ENCODE peak calls at places on chromosomes 7 and 10, in ten cellular contexts. Z is heart right ventricle, R is upper lobe of right lung, O is SJSA1, L is kidney, P is suprapubic skin, A is NB4, I is astrocyte of the spinal cord, E is cardiac muscle cell, F is tibial nerve. U is an unnamed sample.

GRCh38 chr10:69644658-69645295 is 14.7 kb downstream of the FAM241B start:
- DNase-seq in E (peak), P (peak), Z (peak), L (peak), I (peak), A (peak), F (no peak), R (peak), O (peak), U (peak)

GRCh38 chr7:134619627-134620331 is 26.9 kb upstream of the BPGM start:
- DNase-seq in I (peak), Z (no peak), R (no peak), L (no peak), P (no peak), F (no peak), O (peak), E (no peak), A (no peak), U (no peak)

GRCh38 chr10:51063659-51064535 is 10.4 kb upstream of the PRKG1 start:
- DNase-seq in Z (no peak), O (no peak), R (no peak), A (peak), I (peak), E (peak), L (no peak), F (no peak), P (no peak), U (no peak)

GRCh38 chr10:102505462-102506115 is 1.8 kb downstream of the SUFU start:
- DNase-seq in I (no peak), L (no peak), A (no peak), Z (no peak), E (no peak), O (no peak), F (no peak), R (peak), P (no peak), U (no peak)

GRCh38 chr10:71722849-71723248 is 3.3 kb upstream of the C10orf105 start:
- DNase-seq in F (no peak), Z (no peak), R (no peak), P (no peak), I (no peak), E (no peak), L (no peak), O (no peak), A (no peak), U (no peak)

GRCh38 chr10:14564268-14564744 is 210.4 kb downstream of the FAM107B start:
- DNase-seq in F (no peak), E (no peak), L (no peak), R (no peak), A (no peak), O (no peak), I (no peak), Z (no peak), P (no peak), U (no peak)

GRCh38 chr7:69630292-69630691 is 32.0 kb downstream of the AUTS2 start:
- DNase-seq in A (no peak), L (no peak), I (peak), R (no peak), Z (no peak), O (no peak), E (no peak), P (no peak), F (no peak), U (no peak)

GRCh38 chr7:124072603-124073324 is 39.9 kb upstream of the TMEM229A start:
- DNase-seq in E (no peak), O (peak), I (peak), Z (no peak), P (no peak), R (no peak), F (no peak), A (peak), L (no peak), U (no peak)

GRCh38 chr10:89889610-89890009 is 188.2 kb downstream of the KIF20B start:
- DNase-seq in E (no peak), A (no peak), R (no peak), O (no peak), F (no peak), L (no peak), P (no peak), I (no peak), Z (no peak), U (no peak)

GRCh38 chr7:17147409-17147808 is 151.0 kb upstream of the AHR start:
- DNase-seq in E (no peak), I (no peak), A (no peak), F (no peak), P (no peak), R (no peak), L (no peak), Z (no peak), O (no peak), U (no peak)

GRCh38 chr7:140479739-140480084 is 407 bp upstream of the MKRN1 start:
- DNase-seq in I (no peak), Z (no peak), A (no peak), P (no peak), L (no peak), R (no peak), E (no peak), O (no peak), F (no peak), U (no peak)

GRCh38 chr7:145644426-145645154 is 472.0 kb upstream of the CNTNAP2 start:
- DNase-seq in E (no peak), Z (no peak), I (no peak), R (no peak), L (no peak), O (no peak), F (no peak), P (no peak), A (no peak), U (no peak)

GRCh38 chr7:77313086-77313485 is 103.1 kb downstream of the GSAP start:
- DNase-seq in A (no peak), F (no peak), R (no peak), O (no peak), P (no peak), E (no peak), L (no peak), Z (no peak), I (no peak), U (no peak)

GRCh38 chr7:123966936-123967335 is 41.9 kb downstream of the SPAM1 start:
- DNase-seq in P (no peak), Z (no peak), O (no peak), E (peak), R (no peak), L (no peak), I (no peak), F (no peak), A (peak), U (no peak)

GRCh38 chr7:151063212-151063561 is 3.8 kb downstream of the SLC4A2 start:
- DNase-seq in A (no peak), E (no peak), P (no peak), F (no peak), L (no peak), I (peak), Z (no peak), O (no peak), R (no peak), U (peak)

GRCh38 chr7:73905360-73905759 is 44.4 kb downstream of the TMEM270 start:
- DNase-seq in Z (no peak), O (no peak), E (no peak), L (peak), P (peak), A (peak), R (peak), F (no peak), I (no peak), U (no peak)

GRCh38 chr7:28709756-28710155 is 248.4 kb downstream of the TRIL start:
- DNase-seq in R (no peak), A (no peak), P (no peak), E (no peak), Z (no peak), L (no peak), F (no peak), I (no peak), O (no peak), U (no peak)

GRCh38 chr7:134480730-134481129 is 21.8 kb upstream of the AKR1B1 start:
- DNase-seq in O (peak), R (no peak), F (no peak), Z (no peak), E (peak), L (no peak), P (no peak), A (peak), I (peak), U (no peak)

GRCh38 chr10:97713828-97714400 is 384 bp downstream of the MARVELD1 start:
- DNase-seq in Z (peak), R (no peak), L (peak), F (peak), E (peak), I (peak), A (peak), O (peak), P (peak), U (peak)

GRCh38 chr7:133303372-133303771 is 50.5 kb downstream of the EXOC4 start:
- DNase-seq in I (no peak), R (no peak), E (no peak), Z (no peak), P (no peak), A (no peak), F (no peak), O (no peak), L (no peak), U (no peak)

GRCh38 chr10:103835121-103836045 is 20.0 kb downstream of the SH3PXD2A start:
- DNase-seq in E (no peak), L (peak), I (peak), O (no peak), Z (peak), F (peak), P (peak), R (no peak), A (peak), U (peak)

GRCh38 chr10:22652988-22653431 is 61.4 kb downstream of the PIP4K2A start:
- DNase-seq in O (peak), L (no peak), Z (no peak), I (no peak), E (no peak), R (no peak), A (peak), P (no peak), F (no peak), U (no peak)

GRCh38 chr10:6306917-6307316 is 104.2 kb downstream of the PFKFB3 start:
- DNase-seq in L (no peak), Z (no peak), O (no peak), R (no peak), I (no peak), P (no peak), E (no peak), F (no peak), A (no peak), U (no peak)

GRCh38 chr10:71802715-71803488 is 29.6 kb upstream of the VSIR start:
- DNase-seq in O (no peak), A (no peak), F (no peak), Z (no peak), E (no peak), I (no peak), P (no peak), L (no peak), R (no peak), U (no peak)

GRCh38 chr7:3861941-3862340 is 560.9 kb downstream of the SDK1 start:
- DNase-seq in P (peak), A (peak), Z (peak), R (no peak), E (no peak), I (peak), O (peak), F (no peak), L (no peak), U (peak)

GRCh38 chr10:73159038-73159648 is 8.7 kb downstream of the ECD start:
- DNase-seq in A (peak), I (peak), O (peak), Z (peak), R (no peak), P (no peak), E (peak), L (no peak), F (peak), U (peak)

GRCh38 chr7:156220078-156220605 is 407.9 kb upstream of the SHH start:
- DNase-seq in O (no peak), P (no peak), Z (no peak), I (no peak), E (no peak), L (no peak), F (no peak), A (no peak), R (no peak), U (no peak)

GRCh38 chr7:47807756-47808155 is 140.5 kb downstream of the PKD1L1 start:
- DNase-seq in F (no peak), L (no peak), I (no peak), Z (no peak), R (no peak), P (peak), A (no peak), O (no peak), E (no peak), U (no peak)

GRCh38 chr10:85138046-85138445 is 809.7 kb downstream of the CCSER2 start:
- DNase-seq in L (no peak), R (no peak), F (no peak), O (no peak), A (no peak), P (no peak), E (no peak), I (no peak), Z (no peak), U (no peak)

GRCh38 chr10:3197354-3198003 is 24.9 kb upstream of the PITRM1 start:
- DNase-seq in L (peak), R (peak), F (peak), Z (peak), E (peak), P (peak), I (peak), A (peak), O (peak), U (peak)

GRCh38 chr7:78510580-78511188 is 712.1 kb downstream of the PHTF2 start:
- DNase-seq in O (no peak), P (no peak), F (no peak), R (no peak), A (peak), E (peak), I (peak), L (no peak), Z (peak), U (no peak)

GRCh38 chr10:103659674-103660363 is 166.3 kb downstream of the NEURL1 start:
- DNase-seq in P (no peak), F (no peak), A (no peak), L (peak), Z (peak), R (peak), E (no peak), O (peak), I (peak), U (peak)

GRCh38 chr7:155829796-155830470 is 17.7 kb upstream of the SHH start:
- DNase-seq in I (no peak), E (no peak), A (no peak), Z (no peak), P (no peak), R (no peak), L (peak), O (no peak), F (no peak), U (no peak)

GRCh38 chr7:74320645-74321178 is 31.5 kb downstream of the CLIP2 start:
- DNase-seq in O (no peak), F (no peak), R (no peak), E (no peak), L (no peak), I (no peak), Z (no peak), P (no peak), A (peak), U (peak)

GRCh38 chr10:688287-688620 is 1.2 kb downstream of the DIP2C start:
- DNase-seq in Z (no peak), O (no peak), A (no peak), E (no peak), R (no peak), L (no peak), F (no peak), I (no peak), P (no peak), U (no peak)

GRCh38 chr10:686155-686931 is 3.1 kb downstream of the DIP2C start:
- DNase-seq in P (no peak), E (no peak), Z (no peak), O (no peak), R (no peak), A (no peak), F (no peak), L (peak), I (no peak), U (no peak)

GRCh38 chr10:688621-689426 is 644 bp downstream of the DIP2C start:
- DNase-seq in R (no peak), E (peak), P (no peak), I (peak), O (peak), F (no peak), L (peak), A (no peak), Z (peak), U (peak)

GRCh38 chr10:689433-690226 is at the start of gene DIP2C:
- DNase-seq in Z (peak), L (peak), R (peak), A (no peak), P (no peak), E (peak), F (peak), O (peak), I (peak), U (peak)

GRCh38 chr10:687583-688286 is 1.7 kb downstream of the DIP2C start:
- DNase-seq in F (no peak), E (no peak), L (peak), A (no peak), P (no peak), R (no peak), O (no peak), Z (no peak), I (no peak), U (no peak)
- H3K4me3 ChIP-seq in F (peak), E (no peak), L (peak), A (no peak), P (peak), R (peak), O (peak), Z (peak), I (peak), U (no peak)

GRCh38 chr7:100829150-100829716 is 1.9 kb upstream of the EPHB4 start:
- DNase-seq in Z (peak), I (no peak), R (peak), O (no peak), L (peak), F (no peak), P (no peak), E (peak), A (no peak), U (peak)
- H3K4me3 ChIP-seq in Z (no peak), I (no peak), R (peak), O (no peak), L (peak), F (no peak), P (no peak), E (no peak), A (no peak), U (no peak)

GRCh38 chr7:102424787-102425218 is 8.6 kb upstream of the ORAI2 start:
- DNase-seq in I (no peak), L (no peak), O (no peak), Z (no peak), R (peak), P (no peak), F (no peak), E (no peak), A (no peak), U (no peak)

GRCh38 chr7:102424129-102424551 is 9.2 kb upstream of the ORAI2 start:
- DNase-seq in A (no peak), Z (no peak), L (no peak), R (no peak), E (no peak), F (no peak), P (no peak), O (peak), I (no peak), U (no peak)

GRCh38 chr7:102429141-102429904 is 4.1 kb upstream of the ORAI2 start:
- DNase-seq in E (no peak), L (no peak), A (no peak), F (no peak), R (no peak), P (no peak), I (no peak), O (no peak), Z (no peak), U (no peak)

GRCh38 chr7:102426268-102427031 is 6.9 kb upstream of the ORAI2 start:
- DNase-seq in I (no peak), E (no peak), F (no peak), R (peak), P (no peak), Z (peak), A (no peak), O (no peak), L (no peak), U (no peak)

GRCh38 chr7:102425639-102426267 is 7.6 kb upstream of the ORAI2 start:
- DNase-seq in I (no peak), Z (no peak), E (no peak), F (no peak), R (peak), P (no peak), L (peak), O (no peak), A (no peak), U (peak)
- H3K4me3 ChIP-seq in I (no peak), Z (no peak), E (no peak), F (no peak), R (peak), P (no peak), L (no peak), O (no peak), A (no peak), U (no peak)

GRCh38 chr10:119893845-119894427 is 1.4 kb downstream of the SEC23IP start:
- DNase-seq in F (no peak), R (no peak), Z (no peak), P (no peak), L (no peak), O (no peak), A (no peak), I (no peak), E (no peak), U (no peak)
- H3K4me3 ChIP-seq in F (no peak), R (peak), Z (peak), P (peak), L (peak), O (peak), A (peak), I (peak), E (peak), U (no peak)

DNA sequence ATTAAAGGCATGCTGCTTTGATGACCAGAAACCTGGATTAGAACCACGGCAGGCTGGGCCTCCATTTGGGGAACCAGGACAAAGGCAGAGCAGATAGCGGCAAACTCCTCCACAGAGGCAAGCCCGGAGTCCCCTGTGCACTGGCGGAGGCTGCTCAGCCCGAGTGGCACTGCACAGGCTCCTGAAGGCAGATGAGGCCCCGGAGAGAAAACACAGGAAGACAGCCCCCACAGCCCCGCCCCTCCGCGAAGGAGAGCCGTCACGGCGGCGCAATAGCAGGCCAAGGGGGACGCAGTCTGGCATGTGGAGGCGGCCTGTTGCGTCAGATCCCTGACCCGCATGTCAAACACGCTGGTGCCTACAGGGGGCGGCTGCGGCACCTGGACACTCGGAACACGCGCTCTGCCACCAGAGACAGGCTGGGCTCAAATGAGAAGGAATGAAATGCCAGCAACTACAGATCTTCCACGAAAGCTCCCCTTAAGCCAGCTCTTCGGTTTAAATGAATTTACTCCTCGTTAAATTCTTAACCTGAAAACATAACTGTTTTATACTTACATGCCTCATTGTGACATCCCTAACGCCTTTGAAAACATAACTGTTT is 128.5 kb downstream of the MAD1L1 start:
- DNase-seq in E (peak), L (peak), R (peak), O (no peak), F (peak), A (peak), I (peak), Z (peak), P (peak), U (peak)
- H3K4me3 ChIP-seq in E (no peak), L (peak), R (no peak), O (no peak), F (no peak), A (peak), I (no peak), Z (peak), P (no peak), U (no peak)

DNA sequence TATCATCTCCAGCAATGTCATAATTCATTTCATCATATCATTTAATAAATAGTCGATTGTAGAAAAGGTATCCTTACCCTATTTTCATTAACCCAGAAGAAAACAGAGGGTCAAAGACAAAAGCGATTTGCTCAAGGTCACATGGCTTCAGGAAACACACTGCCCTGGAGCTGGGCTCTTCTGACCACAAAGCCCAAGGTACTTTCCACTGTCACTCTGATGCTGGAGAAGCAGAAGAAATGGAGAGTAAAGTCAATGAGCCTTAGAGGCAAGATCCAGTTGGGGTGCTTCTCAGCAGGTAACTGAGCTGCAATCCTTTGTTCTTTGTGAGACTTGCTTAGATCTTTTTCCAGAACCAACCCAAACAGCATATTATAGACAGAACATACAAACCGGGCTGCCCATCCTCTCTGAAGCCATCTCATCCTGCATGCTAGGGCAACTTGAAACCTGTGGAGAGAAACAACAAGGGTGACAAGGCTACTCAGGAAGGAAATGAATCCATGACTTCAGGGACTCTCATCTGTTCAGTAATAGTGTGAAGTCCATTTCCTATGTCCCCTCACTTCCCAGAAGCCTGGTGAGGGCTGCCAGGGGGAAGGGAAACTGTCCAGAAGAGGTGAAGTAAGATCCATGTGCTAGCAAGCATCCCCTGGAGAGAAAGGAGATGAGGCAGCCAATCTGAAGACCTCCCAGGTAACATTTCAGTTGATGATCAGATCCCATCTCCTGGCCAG is 148.6 kb upstream of the SVIL start:
- DNase-seq in O (no peak), P (peak), A (no peak), L (no peak), R (no peak), E (no peak), I (no peak), F (no peak), Z (no peak), U (no peak)
- H3K4me3 ChIP-seq in O (no peak), P (no peak), A (no peak), L (no peak), R (no peak), E (no peak), I (no peak), F (no peak), Z (no peak), U (no peak)